ENCODE peak calls at places on chromosome 18, in six cellular contexts. N is fibroblast of the aortic adventitia, V is MCF 10A, X is RPMI8226, I is T-cell, G is stomach. P is an unnamed sample.

GRCh38 chr18:48834421-48835011 is 116.2 kb downstream of the SMAD7 start:
- DNase-seq in N (peak), V (peak), X (no peak), I (peak), G (peak), P (peak)

GRCh38 chr18:54086863-54087262 is 137.6 kb downstream of the MBD2 start:
- DNase-seq in N (no peak), V (no peak), X (peak), I (no peak), G (no peak), P (no peak)

GRCh38 chr18:42131044-42131939 is 176.3 kb downstream of the PIK3C3 start:
- DNase-seq in N (no peak), V (no peak), X (no peak), I (no peak), G (no peak), P (no peak)

GRCh38 chr18:53789376-53790247 is 434.9 kb downstream of the MBD2 start:
- DNase-seq in N (no peak), V (no peak), X (no peak), I (no peak), G (no peak), P (no peak)

GRCh38 chr18:51211552-51211951 is 14.1 kb upstream of the MEX3C start:
- DNase-seq in N (peak), V (peak), X (peak), I (peak), G (no peak), P (peak)

GRCh38 chr18:66682855-66683322 is 79.0 kb upstream of the CDH19 start:
- DNase-seq in N (no peak), V (no peak), X (no peak), I (no peak), G (no peak), P (no peak)

GRCh38 chr18:11149441-11150270 is at the start of gene PIEZO2:
- DNase-seq in N (peak), V (no peak), X (peak), I (no peak), G (peak), P (peak)

GRCh38 chr18:32899819-32900218 is 127.0 kb upstream of the KLHL14 start:
- DNase-seq in N (peak), V (peak), X (peak), I (no peak), G (no peak), P (no peak)

GRCh38 chr18:25144835-25145234 is 207.1 kb downstream of the ZNF521 start:
- DNase-seq in N (peak), V (peak), X (no peak), I (no peak), G (no peak), P (no peak)

GRCh38 chr18:49274188-49274714 is 186.2 kb downstream of the DYM start:
- DNase-seq in N (peak), V (no peak), X (no peak), I (no peak), G (no peak), P (no peak)

GRCh38 chr18:44409524-44409923 is 271.2 kb upstream of the SETBP1 start:
- DNase-seq in N (no peak), V (peak), X (no peak), I (no peak), G (no peak), P (no peak)

GRCh38 chr18:50706199-50706598 is 113.6 kb downstream of the MRO start:
- DNase-seq in N (no peak), V (no peak), X (no peak), I (no peak), G (no peak), P (no peak)

GRCh38 chr18:44841769-44842587 is 161.3 kb downstream of the SETBP1 start:
- DNase-seq in N (no peak), V (no peak), X (no peak), I (no peak), G (no peak), P (no peak)

GRCh38 chr18:76984193-76985155 is 148.1 kb downstream of the MBP start:
- DNase-seq in N (no peak), V (no peak), X (no peak), I (no peak), G (no peak), P (no peak)

GRCh38 chr18:72700961-72701710 is 157.0 kb upstream of the CBLN2 start:
- DNase-seq in N (peak), V (peak), X (peak), I (no peak), G (no peak), P (no peak)

GRCh38 chr18:46756172-46756558 is 688 bp downstream of the ST8SIA5 start:
- DNase-seq in N (no peak), V (no peak), X (no peak), I (no peak), G (no peak), P (no peak)

GRCh38 chr18:23825978-23826405 is 136.7 kb downstream of the LAMA3 start:
- DNase-seq in N (peak), V (peak), X (no peak), I (no peak), G (no peak), P (no peak)

GRCh38 chr18:40867452-40867851 is 1087.6 kb upstream of the PIK3C3 start:
- DNase-seq in N (peak), V (peak), X (no peak), I (no peak), G (no peak), P (no peak)

GRCh38 chr18:35178260-35178659 is 62.6 kb upstream of the ZNF397 start:
- DNase-seq in N (peak), V (peak), X (peak), I (no peak), G (no peak), P (no peak)

P was measured in GM19239.